ENCODE peak calls at places on chromosome 19, in nine cellular contexts. V is hypothalamus, W is right cardiac atrium, X is nucleus accumbens, O is lung, Q is ascending aorta, J is GM04503, M is kidney tubule cell, U is H9. B is an unnamed sample.

GRCh38 chr19:20969898-20970297 is 46.8 kb downstream of the ZNF85 start:
- DNase-seq in V (no peak), W (no peak), X (no peak), O (no peak), Q (no peak), J (no peak), M (peak), U (no peak), B (no peak)

GRCh38 chr19:41564515-41565383 is 11.2 kb upstream of the CEACAM21 start:
- DNase-seq in V (no peak), W (peak), X (no peak), O (no peak), Q (no peak), J (no peak), M (no peak), U (peak), B (peak)

GRCh38 chr19:366205-366783 is 21.7 kb upstream of the MIER2 start:
- DNase-seq in V (no peak), W (no peak), X (no peak), O (no peak), Q (no peak), J (no peak), M (no peak), U (peak), B (no peak)

GRCh38 chr19:7869910-7870511 is 4.2 kb downstream of the PRR36 start:
- DNase-seq in V (no peak), W (peak), X (peak), O (no peak), Q (no peak), J (no peak), M (peak), U (peak), B (peak)

GRCh38 chr19:1081301-1082164 is 13.6 kb downstream of the POLR2E start:
- DNase-seq in V (no peak), W (peak), X (no peak), O (no peak), Q (no peak), J (no peak), M (no peak), U (no peak), B (no peak)

GRCh38 chr19:14434157-14434501 is 1.0 kb downstream of the PKN1 start:
- DNase-seq in V (no peak), W (no peak), X (no peak), O (no peak), Q (no peak), J (no peak), M (peak), U (no peak), B (no peak)

GRCh38 chr19:45809643-45810159 is 5.4 kb downstream of the RSPH6A start:
- DNase-seq in V (no peak), W (no peak), X (no peak), O (no peak), Q (no peak), J (peak), M (peak), U (peak), B (no peak)

GRCh38 chr19:30670011-30670329 is 297.8 kb downstream of the ZNF536 start:
- DNase-seq in V (no peak), W (peak), X (no peak), O (no peak), Q (no peak), J (no peak), M (no peak), U (no peak), B (no peak)

GRCh38 chr19:29537181-29537580 is 11.4 kb downstream of the VSTM2B start:
- DNase-seq in V (no peak), W (no peak), X (no peak), O (no peak), Q (peak), J (no peak), M (no peak), U (peak), B (no peak)

B was measured in left cardiac atrium.